ENCODE peak calls at places on chromosomes 7 and 10, in six cellular contexts. One of them, this sample, is unnamed.

GRCh38 chr10:102946992-102947391 is 28.9 kb downstream of the CNNM2 start:
- DNase-seq in GM19239: no peak
- DNase-seq in cerebellum: no peak
- DNase-seq in CD8-positive, alpha-beta T cell: no peak
- DNase-seq in colonic mucosa: no peak
- DNase-seq in uterus: no peak
- DNase-seq in this sample: no peak

GRCh38 chr7:139054101-139054500 is 18.3 kb upstream of the ZC3HAV1L start:
- DNase-seq in GM19239: no peak
- DNase-seq in cerebellum: no peak
- DNase-seq in CD8-positive, alpha-beta T cell: no peak
- DNase-seq in colonic mucosa: no peak
- DNase-seq in uterus: no peak
- DNase-seq in this sample: no peak

GRCh38 chr10:123019941-123020703 is 11.3 kb downstream of the ACADSB start:
- DNase-seq in GM19239: no peak
- DNase-seq in cerebellum: no peak
- DNase-seq in CD8-positive, alpha-beta T cell: no peak
- DNase-seq in colonic mucosa: no peak
- DNase-seq in uterus: no peak
- DNase-seq in this sample: no peak

GRCh38 chr10:60444494-60445064 is 54.9 kb upstream of the ANK3 start:
- DNase-seq in GM19239: no peak
- DNase-seq in cerebellum: no peak
- DNase-seq in CD8-positive, alpha-beta T cell: no peak
- DNase-seq in colonic mucosa: no peak
- DNase-seq in uterus: no peak
- DNase-seq in this sample: no peak

GRCh38 chr7:122528879-122529481 is 169.9 kb downstream of the RNF133 start:
- DNase-seq in GM19239: no peak
- DNase-seq in cerebellum: peak
- DNase-seq in CD8-positive, alpha-beta T cell: no peak
- DNase-seq in colonic mucosa: no peak
- DNase-seq in uterus: no peak
- DNase-seq in this sample: no peak

GRCh38 chr7:130369110-130369711 is 11.1 kb upstream of the CPA1 start:
- DNase-seq in GM19239: no peak
- DNase-seq in cerebellum: no peak
- DNase-seq in CD8-positive, alpha-beta T cell: peak
- DNase-seq in colonic mucosa: no peak
- DNase-seq in uterus: no peak
- DNase-seq in this sample: no peak

GRCh38 chr7:11985971-11986370 is 154.0 kb upstream of the THSD7A start:
- DNase-seq in GM19239: no peak
- DNase-seq in cerebellum: no peak
- DNase-seq in CD8-positive, alpha-beta T cell: no peak
- DNase-seq in colonic mucosa: no peak
- DNase-seq in uterus: no peak
- DNase-seq in this sample: no peak

GRCh38 chr7:98855610-98856009 is 14.2 kb downstream of the TMEM130 start:
- DNase-seq in GM19239: no peak
- DNase-seq in cerebellum: no peak
- DNase-seq in CD8-positive, alpha-beta T cell: no peak
- DNase-seq in colonic mucosa: no peak
- DNase-seq in uterus: no peak
- DNase-seq in this sample: no peak

GRCh38 chr10:132925071-132925561 is 17.3 kb downstream of the CFAP46 start:
- DNase-seq in GM19239: no peak
- DNase-seq in cerebellum: no peak
- DNase-seq in CD8-positive, alpha-beta T cell: no peak
- DNase-seq in colonic mucosa: no peak
- DNase-seq in uterus: no peak
- DNase-seq in this sample: no peak

GRCh38 chr10:3623746-3624145 is 161.3 kb downstream of the KLF6 start:
- DNase-seq in GM19239: no peak
- DNase-seq in cerebellum: no peak
- DNase-seq in CD8-positive, alpha-beta T cell: no peak
- DNase-seq in colonic mucosa: no peak
- DNase-seq in uterus: no peak
- DNase-seq in this sample: no peak

GRCh38 chr10:94122247-94122646 is 128.5 kb downstream of the PLCE1 start:
- DNase-seq in GM19239: no peak
- DNase-seq in cerebellum: no peak
- DNase-seq in CD8-positive, alpha-beta T cell: no peak
- DNase-seq in colonic mucosa: no peak
- DNase-seq in uterus: no peak
- DNase-seq in this sample: no peak

GRCh38 chr7:81256991-81257390 is 338.1 kb upstream of the SEMA3C start:
- DNase-seq in GM19239: no peak
- DNase-seq in cerebellum: no peak
- DNase-seq in CD8-positive, alpha-beta T cell: no peak
- DNase-seq in colonic mucosa: no peak
- DNase-seq in uterus: no peak
- DNase-seq in this sample: no peak